ENCODE peak calls at places on chromosomes 4 and X, in five cellular contexts. One of them, this sample, is unnamed.

GRCh38 chrX:49884290-49884862 is 5.1 kb downstream of the USP27X start:
- DNase-seq in naive B cell: peak
- DNase-seq in epithelial cell of prostate: no peak
- DNase-seq in mucosa of descending colon: peak
- DNase-seq in activated T-cell treated with anti-CD3 and anti-CD28 coated beads for 24 hours: peak
- DNase-seq in this sample: peak

GRCh38 chrX:153245288-153245731 is 66.2 kb downstream of the MAGEA1 start:
- DNase-seq in mucosa of descending colon: no peak
- DNase-seq in epithelial cell of prostate: no peak
- DNase-seq in naive B cell: no peak
- DNase-seq in activated T-cell treated with anti-CD3 and anti-CD28 coated beads for 24 hours: no peak
- DNase-seq in this sample: peak

GRCh38 chr4:112771-113170 is 11.5 kb upstream of the ZNF718 start:
- DNase-seq in naive B cell: no peak
- DNase-seq in activated T-cell treated with anti-CD3 and anti-CD28 coated beads for 24 hours: no peak
- DNase-seq in mucosa of descending colon: no peak
- DNase-seq in epithelial cell of prostate: no peak
- DNase-seq in this sample: no peak

GRCh38 chrX:20639115-20639514 is 372.4 kb upstream of the RPS6KA3 start:
- DNase-seq in epithelial cell of prostate: no peak
- DNase-seq in activated T-cell treated with anti-CD3 and anti-CD28 coated beads for 24 hours: no peak
- DNase-seq in mucosa of descending colon: no peak
- DNase-seq in naive B cell: no peak
- DNase-seq in this sample: no peak

GRCh38 chr4:2069161-2069971 is 10.2 kb downstream of the NAT8L start:
- DNase-seq in naive B cell: no peak
- DNase-seq in mucosa of descending colon: peak
- DNase-seq in activated T-cell treated with anti-CD3 and anti-CD28 coated beads for 24 hours: no peak
- DNase-seq in epithelial cell of prostate: no peak
- DNase-seq in this sample: no peak

GRCh38 chr4:89755210-89755609 is 81.8 kb downstream of the SNCA start:
- DNase-seq in epithelial cell of prostate: no peak
- DNase-seq in activated T-cell treated with anti-CD3 and anti-CD28 coated beads for 24 hours: no peak
- DNase-seq in mucosa of descending colon: no peak
- DNase-seq in naive B cell: no peak
- DNase-seq in this sample: no peak

GRCh38 chr4:112189754-112190153 is 41.8 kb upstream of the AP1AR start:
- DNase-seq in activated T-cell treated with anti-CD3 and anti-CD28 coated beads for 24 hours: no peak
- DNase-seq in mucosa of descending colon: no peak
- DNase-seq in epithelial cell of prostate: no peak
- DNase-seq in naive B cell: no peak
- DNase-seq in this sample: no peak

GRCh38 chrX:129772796-129773431 is 6.8 kb upstream of the SASH3 start:
- DNase-seq in epithelial cell of prostate: no peak
- DNase-seq in naive B cell: peak
- DNase-seq in activated T-cell treated with anti-CD3 and anti-CD28 coated beads for 24 hours: no peak
- DNase-seq in mucosa of descending colon: peak
- DNase-seq in this sample: no peak

GRCh38 chr4:136748777-136749176 is 783.5 kb downstream of the PCDH18 start:
- DNase-seq in epithelial cell of prostate: no peak
- DNase-seq in activated T-cell treated with anti-CD3 and anti-CD28 coated beads for 24 hours: no peak
- DNase-seq in mucosa of descending colon: no peak
- DNase-seq in naive B cell: no peak
- DNase-seq in this sample: no peak

This sample was measured in foreskin keratinocyte.